ENCODE peak calls at places on chromosomes 16 and 17, in nine cellular contexts. S is NCI-H1694 treated with DMSO at 0.1 percent for 48 hours; J is T-helper 2 cell; O is activated T-helper 9 cell treated with anti-CD3 and anti-CD28 coated beads, Interleukin-2, amount 50 U/mL, for 16 hours; X is K562; D is activated gamma-delta T cell treated with Interleukin-2 at 50 U/mL for 16 hours; Z is activated T-helper 1 cell treated with anti-CD3 and anti-CD28 coated beads, Interleukin-2, amount 50 U/mL, for 16 hours; I is kidney glomerular epithelial cell; C is activated CD4-positive, CD25-positive, alpha-beta regulatory T cell treated with anti-CD3 and anti-CD28 coated beads, Interleukin-2, amount 50 U/mL, for 16 hours. M is an unnamed sample.

GRCh38 chr17:38709104-38709820 is 4.2 kb downstream of the MLLT6 start:
- DNase-seq in C (no peak), S (no peak), O (no peak), X (no peak), J (no peak), Z (no peak), D (no peak), I (no peak), M (no peak)

GRCh38 chr16:69781118-69781517 is 19.0 kb downstream of the WWP2 start:
- DNase-seq in I (no peak), Z (no peak), C (no peak), D (no peak), S (no peak), J (no peak), O (no peak), X (no peak), M (no peak)

GRCh38 chr16:10525214-10525825 is 55.1 kb downstream of the EMP2 start:
- DNase-seq in I (no peak), O (no peak), X (no peak), C (no peak), Z (no peak), D (no peak), S (no peak), J (no peak), M (no peak)

GRCh38 chr16:16021988-16022682 is 72.7 kb downstream of the ABCC1 start:
- DNase-seq in Z (no peak), C (no peak), O (no peak), D (no peak), S (no peak), X (peak), I (peak), J (no peak), M (peak)

GRCh38 chr17:31549121-31549524 is 157.6 kb downstream of the RAB11FIP4 start:
- DNase-seq in Z (no peak), O (no peak), X (no peak), J (no peak), C (no peak), I (no peak), S (peak), D (no peak), M (no peak)

GRCh38 chr16:87404764-87405625 is 12.9 kb downstream of the MAP1LC3B start:
- DNase-seq in Z (no peak), C (no peak), X (no peak), D (no peak), O (no peak), J (no peak), S (no peak), I (no peak), M (no peak)

GRCh38 chr16:58148526-58148925 is 19.3 kb upstream of the CFAP20 start:
- DNase-seq in C (no peak), I (no peak), Z (no peak), D (no peak), S (no peak), X (no peak), J (no peak), O (no peak), M (no peak)

GRCh38 chr17:28950752-28951427 is 428 bp downstream of the PHF12 start:
- DNase-seq in X (no peak), S (no peak), Z (no peak), O (no peak), I (no peak), J (no peak), C (peak), D (no peak), M (no peak)

GRCh38 chr17:64580384-64581307 is 73.9 kb downstream of the CEP95 start:
- DNase-seq in O (no peak), J (no peak), S (peak), I (no peak), D (no peak), C (no peak), Z (no peak), X (no peak), M (no peak)

GRCh38 chr16:10979717-10980601 is 35.6 kb downstream of the CLEC16A start:
- DNase-seq in I (no peak), Z (no peak), O (no peak), D (no peak), C (no peak), J (no peak), S (no peak), X (no peak), M (no peak)

GRCh38 chr17:3865166-3865565 is 19.1 kb upstream of the NCBP3 start:
- DNase-seq in X (no peak), I (no peak), D (no peak), O (no peak), Z (no peak), J (no peak), C (no peak), S (no peak), M (no peak)

GRCh38 chr17:17860761-17861107 is 23.9 kb upstream of the SREBF1 start:
- DNase-seq in O (no peak), Z (no peak), D (no peak), C (no peak), S (no peak), I (no peak), X (no peak), J (no peak), M (no peak)

GRCh38 chr17:69050999-69051775 is 9.5 kb downstream of the ABCA9 start:
- DNase-seq in J (no peak), O (no peak), D (no peak), S (no peak), Z (no peak), X (no peak), C (no peak), I (no peak), M (no peak)

GRCh38 chr16:50671644-50672260 is 9.4 kb downstream of the SNX20 start:
- DNase-seq in I (no peak), C (no peak), S (peak), O (no peak), D (peak), X (peak), Z (no peak), J (peak), M (no peak)

GRCh38 chr16:1785846-1786170 is 3.0 kb downstream of the NUBP2 start:
- DNase-seq in O (no peak), S (no peak), J (no peak), I (no peak), D (peak), C (no peak), X (no peak), Z (no peak), M (no peak)

GRCh38 chr17:63722403-63722802 is 19.2 kb downstream of the STRADA start:
- DNase-seq in I (no peak), C (no peak), O (no peak), D (no peak), X (no peak), J (no peak), Z (no peak), S (no peak), M (no peak)

GRCh38 chr17:17855334-17855725 is 18.5 kb upstream of the SREBF1 start:
- DNase-seq in O (no peak), D (no peak), I (no peak), S (no peak), X (no peak), J (no peak), Z (no peak), C (no peak), M (no peak)

GRCh38 chr16:13977177-13977576 is 57.2 kb downstream of the ERCC4 start:
- DNase-seq in J (no peak), S (no peak), C (no peak), Z (no peak), X (no peak), I (no peak), D (no peak), O (no peak), M (no peak)

GRCh38 chr17:39744836-39745215 is 7.1 kb downstream of the GRB7 start:
- DNase-seq in I (no peak), C (no peak), O (no peak), Z (no peak), S (no peak), D (no peak), J (no peak), X (no peak), M (no peak)

GRCh38 chr16:47854737-47855136 is 301.1 kb downstream of the ABCC12 start:
- DNase-seq in J (no peak), D (no peak), S (no peak), C (no peak), Z (no peak), I (no peak), X (no peak), O (no peak), M (no peak)

GRCh38 chr17:1422907-1423306 is 22.9 kb upstream of the YWHAE start:
- DNase-seq in C (no peak), Z (no peak), I (peak), O (no peak), S (peak), J (no peak), X (no peak), D (no peak), M (no peak)

GRCh38 chr17:31391496-31391949 is at the start of gene RAB11FIP4:
- DNase-seq in O (no peak), Z (no peak), S (no peak), I (no peak), X (peak), C (no peak), D (no peak), J (no peak), M (no peak)

GRCh38 chr17:50539762-50540440 is 7.1 kb upstream of the SPATA20 start:
- DNase-seq in J (no peak), C (no peak), Z (no peak), O (no peak), X (peak), I (no peak), D (no peak), S (no peak), M (no peak)

GRCh38 chr16:56401482-56401881 is 23.9 kb downstream of the AMFR start:
- DNase-seq in O (no peak), C (no peak), S (peak), X (peak), J (no peak), D (no peak), I (no peak), Z (no peak), M (no peak)

GRCh38 chr17:81365148-81365600 is 30.1 kb upstream of the BAHCC1 start:
- DNase-seq in Z (no peak), C (no peak), J (peak), X (peak), D (no peak), O (no peak), I (no peak), S (no peak), M (no peak)